ENCODE peak calls at places on chromosomes 1 and 21, in six cellular contexts. I is SK-N-SH, V is HepG2, U is GM12878, L is H1, K is HCT116. F is an unnamed sample.

GRCh38 chr1:108732398-108732797 is 14.1 kb upstream of the STXBP3 start:
- DNase-seq in L (no peak), V (no peak), U (no peak), K (no peak), I (no peak), F (no peak)

GRCh38 chr1:232880354-232880753 is 70.1 kb upstream of the NTPCR start:
- DNase-seq in U (no peak), L (peak), V (peak), I (peak), K (peak), F (peak)

GRCh38 chr1:192161974-192162373 is 3.7 kb downstream of the RGS18 start:
- DNase-seq in L (no peak), I (no peak), V (no peak), U (no peak), K (no peak), F (no peak)

GRCh38 chr1:240189386-240189989 is 97.8 kb downstream of the FMN2 start:
- DNase-seq in V (peak), K (no peak), I (peak), L (peak), U (no peak), F (peak)

GRCh38 chr1:48572632-48573258 is 100.7 kb upstream of the SPATA6 start:
- DNase-seq in K (peak), I (peak), L (peak), U (no peak), V (peak), F (peak)

GRCh38 chr1:54398963-54399528 is 7.1 kb downstream of the SSBP3 start:
- DNase-seq in L (no peak), I (no peak), K (no peak), V (no peak), U (no peak), F (no peak)

GRCh38 chr1:40344597-40344996 is 27.5 kb upstream of the COL9A2 start:
- DNase-seq in K (no peak), L (no peak), U (no peak), V (peak), I (peak), F (no peak)

GRCh38 chr1:20349971-20350370 is 59.3 kb downstream of the VWA5B1 start:
- DNase-seq in L (no peak), K (no peak), I (no peak), V (no peak), U (no peak), F (no peak)

GRCh38 chr1:10738125-10738746 is 58.2 kb downstream of the CASZ1 start:
- DNase-seq in K (no peak), L (no peak), V (no peak), U (no peak), I (no peak), F (no peak)

GRCh38 chr1:234926574-234927311 is 201.9 kb downstream of the TOMM20 start:
- DNase-seq in L (no peak), V (no peak), U (peak), I (no peak), K (no peak), F (no peak)

GRCh38 chr1:15106608-15107007 is 46.9 kb upstream of the TMEM51 start:
- DNase-seq in I (no peak), K (no peak), V (no peak), L (no peak), U (no peak), F (no peak)

GRCh38 chr1:33390550-33390949 is 40.3 kb downstream of the PHC2 start:
- DNase-seq in V (no peak), L (no peak), K (no peak), I (no peak), U (no peak), F (no peak)

GRCh38 chr1:119275145-119275929 is 93.2 kb upstream of the HAO2 start:
- DNase-seq in L (peak), U (no peak), I (peak), K (peak), V (peak), F (no peak)

GRCh38 chr1:225603538-225604354 is 49.2 kb downstream of the ENAH start:
- DNase-seq in I (no peak), L (no peak), V (peak), U (no peak), K (peak), F (no peak)

GRCh38 chr21:46111193-46111571 is 13.3 kb downstream of the COL6A2 start:
- DNase-seq in V (no peak), U (no peak), L (no peak), K (no peak), I (peak), F (no peak)

GRCh38 chr1:186715887-186716809 is 35.9 kb upstream of the PTGS2 start:
- DNase-seq in U (no peak), V (peak), I (no peak), K (no peak), L (no peak), F (no peak)

GRCh38 chr1:202505356-202505755 is 156.9 kb downstream of the PPP1R12B start:
- DNase-seq in U (no peak), K (no peak), L (no peak), I (peak), V (no peak), F (no peak)

GRCh38 chr1:2569060-2569459 is 12.9 kb downstream of the TNFRSF14 start:
- DNase-seq in L (no peak), U (no peak), K (no peak), I (no peak), V (no peak), F (no peak)

GRCh38 chr1:41388517-41388916 is 27.3 kb downstream of the FOXO6 start:
- DNase-seq in U (no peak), V (no peak), K (no peak), I (no peak), L (no peak), F (no peak)

DNA sequence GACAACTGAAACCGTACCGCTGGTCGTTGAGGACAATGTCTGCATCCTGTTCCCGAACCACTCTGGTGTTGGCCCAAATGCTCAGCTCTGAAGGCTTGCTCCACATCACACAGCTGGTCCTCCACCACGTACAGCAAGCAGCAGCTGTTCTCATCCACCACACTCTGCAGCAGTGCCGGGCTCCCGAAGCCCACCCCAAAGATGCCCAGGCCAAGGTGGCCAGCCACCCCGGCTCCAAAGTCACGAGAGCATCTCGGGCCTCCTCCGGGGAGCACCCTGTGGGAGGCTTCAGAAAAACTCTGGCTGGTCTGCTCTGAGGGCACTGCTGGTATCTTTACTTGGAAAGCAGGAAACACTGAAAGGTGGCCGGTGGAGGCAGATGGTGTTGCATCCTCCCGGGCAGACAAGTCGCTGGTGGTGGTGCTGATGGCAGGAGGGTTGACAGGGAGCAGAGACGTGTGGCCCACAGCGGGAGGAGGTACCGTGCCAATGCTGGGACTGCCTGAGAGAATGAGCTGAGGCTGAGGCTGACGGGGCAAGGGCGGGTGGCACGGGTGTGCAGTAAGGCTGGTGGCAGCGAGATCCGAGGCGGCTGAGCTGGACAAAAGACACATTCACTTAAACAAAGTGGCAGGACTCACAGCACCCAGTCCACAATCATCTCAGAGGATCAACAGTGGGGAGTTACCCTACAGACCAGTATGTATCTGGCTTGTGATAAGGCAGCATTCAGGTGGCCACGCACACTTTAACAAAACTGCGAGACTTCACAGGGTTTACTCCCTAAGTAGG is 6.5 kb upstream of the CCDC27 start:
- DNase-seq in U (no peak), V (no peak), I (no peak), L (no peak), K (no peak), F (no peak)
- TF ChIP-seq JUND in U (no peak), V (no peak), I (no peak), L (no peak), K (no peak), F (no peak)

DNA sequence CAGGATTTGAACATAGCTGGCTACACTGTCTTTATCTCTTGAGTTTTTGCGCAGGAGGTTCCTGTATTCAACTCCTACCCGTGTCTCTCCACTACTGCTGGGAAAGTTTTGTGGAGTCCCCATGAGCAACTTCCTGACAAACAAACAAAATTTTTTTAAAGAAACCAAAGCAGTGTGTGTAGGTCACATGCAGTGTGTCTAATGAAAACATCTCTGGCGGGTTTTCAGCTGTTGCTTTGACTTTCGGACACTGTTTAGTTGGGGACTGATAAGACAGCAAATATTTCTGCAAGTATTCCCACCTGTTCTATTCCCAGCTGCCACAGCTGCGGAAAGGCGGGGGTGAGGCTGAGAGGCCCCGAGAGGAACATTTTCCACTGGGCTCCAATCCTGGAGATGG is 2.0 kb downstream of the PSEN2 start:
- DNase-seq in I (no peak), U (no peak), K (no peak), L (no peak), V (peak), F (no peak)
- TF ChIP-seq JUND in I (no peak), U (no peak), K (no peak), L (no peak), V (no peak), F (no peak)

GRCh38 chr1:226611301-226611700 is 62.7 kb downstream of the STUM start:
- DNase-seq in U (no peak), K (no peak), I (no peak), V (no peak), L (no peak), F (no peak)
- TF ChIP-seq JUND in U (no peak), K (no peak), I (no peak), V (no peak), L (no peak), F (no peak)

GRCh38 chr1:173478099-173478555 is 992 bp downstream of the PRDX6 start:
- DNase-seq in L (no peak), K (peak), U (no peak), V (peak), I (peak), F (peak)
- TF ChIP-seq JUND in L (no peak), K (no peak), U (no peak), V (no peak), I (no peak), F (no peak)

GRCh38 chr1:247415423-247416361 is at the start of gene NLRP3:
- DNase-seq in L (no peak), V (peak), U (no peak), K (no peak), I (no peak), F (peak)
- TF ChIP-seq JUND in L (no peak), V (no peak), U (no peak), K (no peak), I (no peak), F (no peak)